ENCODE peak calls at places on chromosomes 3 and 15, in six cellular contexts. W, G, S, H, C and K are unnamed samples.

GRCh38 chr3:146546366-146546965 is 2.1 kb upstream of the PLSCR1 start:
- DNase-seq in H (no peak), W (no peak), C (no peak), G (no peak), S (no peak), K (no peak)

GRCh38 chr15:90620379-90621134 is 90.8 kb downstream of the CRTC3 start:
- DNase-seq in W (no peak), G (no peak), S (no peak), C (no peak), H (no peak), K (no peak)

GRCh38 chr15:80840173-80841130 is 61.3 kb downstream of the CEMIP start:
- DNase-seq in G (no peak), C (no peak), H (no peak), W (no peak), S (no peak), K (no peak)

GRCh38 chr15:71080705-71081104 is 34.6 kb upstream of the THSD4 start:
- DNase-seq in G (no peak), C (no peak), H (no peak), W (no peak), S (no peak), K (no peak)

GRCh38 chr3:156674911-156675743 is 737 bp downstream of the TIPARP start:
- DNase-seq in G (peak), C (peak), W (peak), S (peak), H (peak), K (peak)

GRCh38 chr3:13346481-13347389 is 73.4 kb downstream of the NUP210 start:
- DNase-seq in G (peak), S (peak), W (peak), H (peak), C (peak), K (peak)

GRCh38 chr3:45516829-45517228 is 77.7 kb upstream of the LIMD1 start:
- DNase-seq in W (no peak), H (no peak), G (peak), S (no peak), C (no peak), K (no peak)

GRCh38 chr3:62090519-62090918 is 282.8 kb downstream of the FEZF2 start:
- DNase-seq in W (no peak), C (no peak), S (no peak), H (no peak), G (no peak), K (no peak)

GRCh38 chr15:40239671-40240618 is 1.1 kb downstream of the PAK6 start:
- DNase-seq in S (no peak), G (no peak), C (peak), H (peak), W (no peak), K (no peak)

GRCh38 chr15:39413558-39413957 is 167.3 kb upstream of the THBS1 start:
- DNase-seq in H (no peak), C (no peak), S (no peak), W (no peak), G (no peak), K (no peak)

GRCh38 chr3:180631317-180631716 is 29.4 kb downstream of the TTC14 start:
- DNase-seq in W (no peak), G (no peak), H (peak), C (no peak), S (no peak), K (no peak)

GRCh38 chr3:100006570-100007271 is 107.6 kb downstream of the FILIP1L start:
- DNase-seq in W (no peak), G (no peak), S (no peak), H (peak), C (no peak), K (no peak)

GRCh38 chr15:28984421-28985375 is 98.9 kb downstream of the APBA2 start:
- DNase-seq in W (no peak), S (no peak), G (no peak), H (no peak), C (no peak), K (no peak)

GRCh38 chr15:58222698-58223097 is 84.5 kb downstream of the AQP9 start:
- DNase-seq in C (no peak), G (no peak), H (no peak), S (no peak), W (no peak), K (no peak)

GRCh38 chr3:107366766-107367165 is 10.5 kb upstream of the CCDC54 start:
- DNase-seq in G (no peak), W (no peak), S (no peak), C (no peak), H (peak), K (no peak)

GRCh38 chr3:180253283-180253682 is 216.5 kb upstream of the PEX5L start:
- DNase-seq in S (no peak), G (no peak), W (no peak), H (no peak), C (no peak), K (no peak)

GRCh38 chr15:44633603-44634002 is 29.9 kb downstream of the SPG11 start:
- DNase-seq in S (no peak), C (no peak), H (no peak), W (no peak), G (no peak), K (no peak)

GRCh38 chr3:24111711-24112110 is 166.6 kb downstream of the NR1D2 start:
- DNase-seq in C (no peak), H (no peak), S (no peak), W (no peak), G (no peak), K (no peak)

GRCh38 chr15:56242576-56243116 is 1.0 kb downstream of the RFX7 start:
- DNase-seq in C (no peak), G (no peak), S (no peak), H (no peak), W (no peak), K (no peak)

GRCh38 chr3:73633916-73634344 is 9.2 kb upstream of the PDZRN3 start:
- DNase-seq in S (no peak), C (no peak), G (no peak), H (no peak), W (no peak), K (no peak)

GRCh38 chr3:39205131-39205530 is 12.7 kb upstream of the XIRP1 start:
- DNase-seq in C (no peak), W (no peak), H (no peak), S (no peak), G (no peak), K (no peak)

GRCh38 chr15:73318463-73319351 is 50.1 kb downstream of the HCN4 start:
- DNase-seq in C (no peak), G (no peak), S (no peak), W (no peak), H (peak), K (no peak)

GRCh38 chr3:144142151-144142855 is 170.7 kb downstream of the DIPK2A start:
- DNase-seq in S (no peak), G (no peak), H (no peak), C (no peak), W (no peak), K (no peak)

GRCh38 chr15:40051616-40052415 is 12.8 kb upstream of the SRP14 start:
- DNase-seq in H (no peak), W (no peak), S (no peak), G (no peak), C (no peak), K (no peak)

GRCh38 chr3:165513715-165514711 is 317.8 kb upstream of the SLITRK3 start:
- DNase-seq in S (no peak), W (no peak), C (no peak), G (no peak), H (no peak), K (no peak)

GRCh38 chr3:192835818-192836468 is 81.7 kb downstream of the MB21D2 start:
- DNase-seq in C (no peak), W (peak), H (no peak), G (no peak), S (no peak), K (no peak)

GRCh38 chr3:196569003-196569516 is 600 bp downstream of the FBXO45 start:
- DNase-seq in H (peak), W (peak), S (peak), C (peak), G (peak), K (peak)

GRCh38 chr15:23497710-23498111 is 50.7 kb upstream of the GOLGA6L2 start:
- DNase-seq in W (no peak), H (peak), S (no peak), C (no peak), G (no peak), K (no peak)

GRCh38 chr3:130956721-130957120 is 62.8 kb downstream of the ATP2C1 start:
- DNase-seq in W (no peak), S (no peak), H (no peak), C (no peak), G (no peak), K (no peak)
- H3K4me3 ChIP-seq in W (no peak), S (no peak), H (no peak), C (no peak), G (no peak), K (no peak)

DNA sequence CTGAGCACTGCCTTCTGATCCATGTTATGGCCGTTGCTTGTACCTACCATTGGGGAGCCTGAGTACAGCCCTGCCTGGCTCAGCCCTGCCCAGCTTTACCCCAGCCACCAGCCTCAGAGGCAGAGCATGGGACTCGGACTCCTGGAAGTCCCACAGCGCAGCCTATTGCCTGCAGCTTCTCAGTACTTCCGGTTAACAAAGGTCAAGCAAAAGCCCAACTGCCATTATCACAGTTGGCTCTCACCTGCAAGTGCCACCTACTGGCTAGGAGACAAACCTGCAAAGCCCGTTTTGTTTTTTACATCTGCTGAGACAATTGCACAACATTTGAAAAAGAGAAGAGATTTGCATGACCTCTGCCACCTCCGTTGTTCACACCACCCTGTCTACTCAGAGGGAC is 1081.7 kb downstream of the NAALADL2 start:
- DNase-seq in H (peak), W (no peak), S (no peak), G (no peak), C (no peak), K (no peak)
- TF ChIP-seq CTCF in H (peak), W (no peak), S (no peak), G (no peak), C (no peak), K (no peak)

GRCh38 chr3:9732753-9733115 is 1.2 kb downstream of the BRPF1 start:
- DNase-seq in S (no peak), H (peak), C (no peak), W (no peak), G (no peak), K (no peak)
- H3K27ac ChIP-seq in S (peak), H (no peak), C (peak), W (no peak), G (peak), K (peak)

DNA sequence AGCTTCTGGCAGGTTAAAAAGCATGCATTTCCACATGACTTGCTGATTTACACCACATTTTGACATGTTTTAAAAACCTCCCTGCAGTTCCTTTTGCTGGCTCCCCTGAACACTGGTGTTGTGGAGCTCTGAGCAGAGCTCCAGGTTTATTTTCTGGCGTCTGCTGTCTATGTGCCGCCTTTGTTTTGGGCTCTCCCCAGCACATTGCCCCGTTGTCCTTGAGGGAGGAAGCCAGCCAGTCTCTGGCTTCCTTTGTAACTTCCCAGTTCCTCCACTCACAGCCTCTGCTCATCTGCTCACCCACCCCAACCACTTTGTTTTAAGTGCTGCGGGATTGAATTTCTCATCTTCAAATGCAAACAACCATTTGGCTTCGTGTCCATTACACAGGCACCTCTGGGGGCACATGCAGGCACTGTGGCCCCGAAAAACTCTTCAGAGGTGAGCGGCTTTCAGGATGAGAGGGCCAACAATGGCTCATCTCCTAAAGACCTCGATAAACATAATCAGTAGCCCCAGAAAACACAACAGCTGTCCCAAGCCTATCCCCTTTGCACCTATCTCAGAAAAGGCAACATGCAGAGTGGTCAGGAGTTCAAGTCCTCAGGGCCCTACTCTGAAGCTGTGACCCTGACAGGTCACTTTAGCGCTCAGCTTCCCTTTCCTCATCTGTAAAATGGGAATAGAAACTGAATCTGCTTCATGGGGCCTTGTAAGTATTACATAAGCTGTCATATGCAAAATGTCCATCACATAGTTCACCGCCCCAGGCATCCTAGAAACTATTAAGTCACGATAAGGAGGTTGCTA is 1.4 kb upstream of the MEF2A start:
- DNase-seq in G (peak), S (no peak), W (no peak), C (no peak), H (no peak), K (no peak)
- H3K4me3 ChIP-seq in G (peak), S (peak), W (peak), C (peak), H (peak), K (peak)

GRCh38 chr15:77140220-77140619 is 69.3 kb upstream of the TSPAN3 start:
- DNase-seq in G (no peak), H (no peak), C (no peak), W (no peak), S (no peak), K (no peak)

GRCh38 chr15:77138167-77138522 is 67.2 kb upstream of the TSPAN3 start:
- DNase-seq in W (no peak), H (no peak), S (no peak), G (no peak), C (no peak), K (no peak)

GRCh38 chr15:77139312-77139711 is 68.4 kb upstream of the TSPAN3 start:
- DNase-seq in W (no peak), C (no peak), G (no peak), S (no peak), H (no peak), K (no peak)

GRCh38 chr15:77130315-77130930 is 59.5 kb upstream of the TSPAN3 start:
- DNase-seq in W (no peak), G (no peak), S (no peak), C (no peak), H (peak), K (no peak)

GRCh38 chr15:77135181-77135580 is 64.3 kb upstream of the TSPAN3 start:
- DNase-seq in W (no peak), G (no peak), S (no peak), H (no peak), C (no peak), K (no peak)
- TF ChIP-seq CTCF in W (no peak), G (no peak), S (no peak), H (no peak), C (no peak), K (no peak)

DNA sequence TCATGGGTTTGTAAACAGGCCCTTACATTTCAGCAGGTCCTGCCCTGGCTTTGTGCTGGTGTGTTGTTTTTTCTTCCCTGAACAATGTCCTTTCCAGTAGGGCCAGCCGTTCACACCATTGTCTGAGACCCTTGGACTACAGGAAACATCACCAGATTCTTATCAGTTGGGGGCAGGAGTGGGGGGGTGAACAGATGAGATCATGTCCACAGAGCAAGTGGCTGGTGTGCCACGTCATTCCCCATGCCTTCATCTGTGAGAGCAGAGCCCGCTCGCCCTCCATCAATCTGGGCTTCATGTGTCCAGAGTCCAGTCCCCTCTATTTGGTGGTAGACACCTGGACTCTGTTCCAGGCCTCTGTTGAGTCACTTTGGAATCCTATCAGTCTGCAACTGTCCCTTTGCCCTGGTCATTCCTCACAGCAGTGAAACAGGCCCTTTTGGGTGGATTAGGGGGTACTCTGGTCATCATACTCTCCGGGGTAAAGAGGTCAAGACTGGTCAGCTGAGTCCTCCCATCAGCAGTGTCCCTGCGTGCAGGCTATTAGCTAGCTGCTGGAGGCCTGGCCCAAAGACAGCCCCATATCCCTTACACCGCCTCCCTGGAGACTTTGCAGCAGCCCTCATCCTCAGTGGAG is 15.0 kb downstream of the SEMA3G start:
- DNase-seq in W (peak), H (no peak), C (no peak), S (no peak), G (no peak), K (no peak)
- H3K27ac ChIP-seq in W (peak), H (no peak), C (no peak), S (no peak), G (peak), K (peak)

GRCh38 chr15:88896339-88897033 is 1.1 kb upstream of the HAPLN3 start:
- DNase-seq in C (no peak), W (no peak), H (no peak), G (no peak), S (no peak), K (no peak)
- H3K4me3 ChIP-seq in C (no peak), W (peak), H (peak), G (no peak), S (no peak), K (no peak)

DNA sequence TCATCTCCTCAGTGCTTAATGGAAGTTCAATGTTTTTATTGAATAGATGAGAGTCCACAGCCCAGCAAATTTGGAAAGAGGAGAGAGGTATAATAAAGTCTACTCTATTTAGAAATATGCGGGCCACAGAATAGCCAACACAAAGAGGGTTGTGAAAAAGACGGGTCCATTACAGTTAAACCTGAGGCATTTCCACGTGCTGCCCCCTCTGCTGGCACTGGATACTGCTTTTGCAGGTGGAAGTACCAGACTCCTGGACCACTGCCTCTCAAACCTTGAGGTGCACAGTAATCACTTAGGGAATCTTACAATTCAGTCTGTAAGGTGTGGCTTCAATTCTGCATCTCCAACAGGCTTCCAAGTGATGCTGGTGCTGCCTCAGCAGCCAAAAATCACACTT is 3.0 kb upstream of the TFDP2 start:
- DNase-seq in G (no peak), C (no peak), S (no peak), W (no peak), H (peak), K (no peak)
- TF ChIP-seq CTCF in G (no peak), C (no peak), S (no peak), W (no peak), H (peak), K (no peak)

GRCh38 chr3:141415959-141416358 is 47.7 kb downstream of the ZBTB38 start:
- DNase-seq in S (no peak), H (no peak), C (no peak), G (no peak), W (no peak), K (no peak)
- H3K27ac ChIP-seq in S (no peak), H (no peak), C (peak), G (peak), W (peak), K (no peak)